ENCODE peak calls at places on chromosomes 11 and 22, in seven cellular contexts. One of them, this sample, is unnamed.
A peak's percentile ranks its signal among the peaks of the same experiment; 100 is the strongest.

GRCh38 chr22:37823134-37823985 is at the start of gene GALR3:
- DNase-seq in tibial artery: no peak
- DNase-seq in A549: no peak
- DNase-seq in heart left ventricle: no peak
- DNase-seq in SJCRH30: no peak
- DNase-seq in OCI-LY7: no peak
- DNase-seq in osteoblast: peak; percentile 60
- DNase-seq in this sample: no peak

GRCh38 chr11:131185915-131186314 is 184.5 kb upstream of the NTM start:
- DNase-seq in tibial artery: no peak
- DNase-seq in A549: no peak
- DNase-seq in heart left ventricle: no peak
- DNase-seq in SJCRH30: no peak
- DNase-seq in OCI-LY7: no peak
- DNase-seq in osteoblast: no peak
- DNase-seq in this sample: no peak

GRCh38 chr11:68658661-68659060 is 25.7 kb upstream of the GAL start:
- DNase-seq in tibial artery: no peak
- DNase-seq in A549: no peak
- DNase-seq in heart left ventricle: no peak
- DNase-seq in SJCRH30: no peak
- DNase-seq in OCI-LY7: no peak
- DNase-seq in osteoblast: peak; percentile 88
- DNase-seq in this sample: no peak

GRCh38 chr11:82732734-82733443 is 775 bp downstream of the FAM181B start:
- DNase-seq in tibial artery: no peak
- DNase-seq in A549: no peak
- DNase-seq in heart left ventricle: no peak
- DNase-seq in SJCRH30: no peak
- DNase-seq in OCI-LY7: no peak
- DNase-seq in osteoblast: peak; percentile 72
- DNase-seq in this sample: peak; percentile 25

GRCh38 chr22:35219012-35219411 is 38.3 kb upstream of the HMGXB4 start:
- DNase-seq in tibial artery: no peak
- DNase-seq in A549: peak; percentile 7
- DNase-seq in heart left ventricle: no peak
- DNase-seq in SJCRH30: no peak
- DNase-seq in OCI-LY7: no peak
- DNase-seq in osteoblast: peak; percentile 78
- DNase-seq in this sample: no peak

GRCh38 chr22:23604939-23605712 is 25.0 kb upstream of the IGLL1 start:
- DNase-seq in tibial artery: no peak
- DNase-seq in A549: no peak
- DNase-seq in heart left ventricle: no peak
- DNase-seq in SJCRH30: no peak
- DNase-seq in OCI-LY7: no peak
- DNase-seq in osteoblast: no peak
- DNase-seq in this sample: no peak

GRCh38 chr11:69671734-69672465 is 3.3 kb downstream of the LTO1 start:
- DNase-seq in tibial artery: no peak
- DNase-seq in A549: no peak
- DNase-seq in heart left ventricle: no peak
- DNase-seq in SJCRH30: no peak
- DNase-seq in OCI-LY7: no peak
- DNase-seq in osteoblast: peak; percentile 51
- DNase-seq in this sample: no peak

GRCh38 chr11:129230006-129230405 is 37.9 kb upstream of the ARHGAP32 start:
- DNase-seq in tibial artery: no peak
- DNase-seq in A549: no peak
- DNase-seq in heart left ventricle: no peak
- DNase-seq in SJCRH30: no peak
- DNase-seq in OCI-LY7: no peak
- DNase-seq in osteoblast: no peak
- DNase-seq in this sample: no peak

GRCh38 chr11:7555067-7555699 is 41.4 kb downstream of the PPFIBP2 start:
- DNase-seq in tibial artery: no peak
- DNase-seq in A549: no peak
- DNase-seq in heart left ventricle: peak; percentile 60
- DNase-seq in SJCRH30: no peak
- DNase-seq in OCI-LY7: no peak
- DNase-seq in osteoblast: no peak
- DNase-seq in this sample: no peak

GRCh38 chr11:116217441-116217840 is 555.3 kb downstream of the BUD13 start:
- DNase-seq in tibial artery: no peak
- DNase-seq in A549: no peak
- DNase-seq in heart left ventricle: no peak
- DNase-seq in SJCRH30: peak; percentile 56
- DNase-seq in OCI-LY7: no peak
- DNase-seq in osteoblast: no peak
- DNase-seq in this sample: no peak

GRCh38 chr11:95229199-95230053 is 1.6 kb downstream of the SESN3 start:
- DNase-seq in tibial artery: no peak
- DNase-seq in A549: no peak
- DNase-seq in heart left ventricle: no peak
- DNase-seq in SJCRH30: no peak
- DNase-seq in OCI-LY7: no peak
- DNase-seq in osteoblast: peak; percentile 18
- DNase-seq in this sample: peak; percentile 15

GRCh38 chr11:111820059-111820375 is 51.4 kb downstream of the ALG9 start:
- DNase-seq in tibial artery: no peak
- DNase-seq in A549: no peak
- DNase-seq in heart left ventricle: no peak
- DNase-seq in SJCRH30: no peak
- DNase-seq in OCI-LY7: no peak
- DNase-seq in osteoblast: peak; percentile 21
- DNase-seq in this sample: no peak

GRCh38 chr11:17153759-17154158 is 54.0 kb downstream of the PIK3C2A start:
- DNase-seq in tibial artery: no peak
- DNase-seq in A549: no peak
- DNase-seq in heart left ventricle: no peak
- DNase-seq in SJCRH30: no peak
- DNase-seq in OCI-LY7: no peak
- DNase-seq in osteoblast: no peak
- DNase-seq in this sample: no peak

GRCh38 chr11:3853935-3854659 is 1.4 kb upstream of the STIM1 start:
- DNase-seq in tibial artery: peak; percentile 45
- DNase-seq in A549: no peak
- DNase-seq in heart left ventricle: no peak
- DNase-seq in SJCRH30: peak; percentile 28
- DNase-seq in OCI-LY7: peak; percentile 93
- DNase-seq in osteoblast: no peak
- DNase-seq in this sample: peak; percentile 40

GRCh38 chr11:66868726-66869291 is 11.9 kb downstream of the LRFN4 start:
- DNase-seq in tibial artery: no peak
- DNase-seq in A549: peak; percentile 89
- DNase-seq in heart left ventricle: no peak
- DNase-seq in SJCRH30: no peak
- DNase-seq in OCI-LY7: peak; percentile 92
- DNase-seq in osteoblast: peak; percentile 89
- DNase-seq in this sample: peak; percentile 94

GRCh38 chr11:64358536-64358906 is 441 bp upstream of the RPS6KA4 start:
- DNase-seq in tibial artery: no peak
- DNase-seq in A549: no peak
- DNase-seq in heart left ventricle: no peak
- DNase-seq in SJCRH30: no peak
- DNase-seq in OCI-LY7: no peak
- DNase-seq in osteoblast: no peak
- DNase-seq in this sample: no peak

GRCh38 chr22:40101417-40102101 is 76.2 kb upstream of the TNRC6B start:
- DNase-seq in tibial artery: no peak
- DNase-seq in A549: no peak
- DNase-seq in heart left ventricle: no peak
- DNase-seq in SJCRH30: no peak
- DNase-seq in OCI-LY7: no peak
- DNase-seq in osteoblast: no peak
- DNase-seq in this sample: no peak

GRCh38 chr11:56045538-56045937 is 18.1 kb downstream of the OR5AS1 start:
- DNase-seq in tibial artery: no peak
- DNase-seq in A549: no peak
- DNase-seq in heart left ventricle: no peak
- DNase-seq in SJCRH30: no peak
- DNase-seq in OCI-LY7: no peak
- DNase-seq in osteoblast: no peak
- DNase-seq in this sample: no peak

GRCh38 chr11:126712017-126712625 is 288.4 kb downstream of the KIRREL3 start:
- DNase-seq in tibial artery: no peak
- DNase-seq in A549: no peak
- DNase-seq in heart left ventricle: no peak
- DNase-seq in SJCRH30: no peak
- DNase-seq in OCI-LY7: no peak
- DNase-seq in osteoblast: no peak
- DNase-seq in this sample: no peak

GRCh38 chr11:41431784-41432183 is 27.7 kb downstream of the LRRC4C start:
- DNase-seq in tibial artery: no peak
- DNase-seq in A549: no peak
- DNase-seq in heart left ventricle: no peak
- DNase-seq in SJCRH30: peak; percentile 21
- DNase-seq in OCI-LY7: peak; percentile 29
- DNase-seq in osteoblast: no peak
- DNase-seq in this sample: peak; percentile 6

GRCh38 chr11:75454987-75455386 is 22.0 kb upstream of the KLHL35 start:
- DNase-seq in tibial artery: no peak
- DNase-seq in A549: no peak
- DNase-seq in heart left ventricle: no peak
- DNase-seq in SJCRH30: no peak
- DNase-seq in OCI-LY7: no peak
- DNase-seq in osteoblast: no peak
- DNase-seq in this sample: no peak

GRCh38 chr11:45839204-45839603 is 8.1 kb upstream of the CRY2 start:
- DNase-seq in tibial artery: no peak
- DNase-seq in A549: no peak
- DNase-seq in heart left ventricle: no peak
- DNase-seq in SJCRH30: no peak
- DNase-seq in OCI-LY7: no peak
- DNase-seq in osteoblast: no peak
- DNase-seq in this sample: no peak

GRCh38 chr11:122089111-122089510 is 26.9 kb downstream of the BLID start:
- DNase-seq in tibial artery: no peak
- DNase-seq in A549: no peak
- DNase-seq in heart left ventricle: no peak
- DNase-seq in SJCRH30: no peak
- DNase-seq in OCI-LY7: no peak
- DNase-seq in osteoblast: no peak
- DNase-seq in this sample: no peak

GRCh38 chr11:1345752-1346513 is 36.5 kb upstream of the TOLLIP start:
- DNase-seq in tibial artery: no peak
- DNase-seq in A549: no peak
- DNase-seq in heart left ventricle: no peak
- DNase-seq in SJCRH30: no peak
- DNase-seq in OCI-LY7: no peak
- DNase-seq in osteoblast: no peak
- DNase-seq in this sample: no peak

GRCh38 chr11:16358726-16359125 is 2.4 kb upstream of the SOX6 start:
- DNase-seq in tibial artery: no peak
- DNase-seq in A549: no peak
- DNase-seq in heart left ventricle: no peak
- DNase-seq in SJCRH30: no peak
- DNase-seq in OCI-LY7: no peak
- DNase-seq in osteoblast: no peak
- DNase-seq in this sample: no peak

GRCh38 chr22:20243545-20244249 is 24.4 kb downstream of the RTN4R start:
- DNase-seq in tibial artery: no peak
- DNase-seq in A549: peak; percentile 13
- DNase-seq in heart left ventricle: peak; percentile 85
- DNase-seq in SJCRH30: peak; percentile 59
- DNase-seq in OCI-LY7: peak; percentile 44
- DNase-seq in osteoblast: peak; percentile 99
- DNase-seq in this sample: peak; percentile 82

GRCh38 chr11:79466411-79466810 is 25.6 kb upstream of the TENM4 start:
- DNase-seq in tibial artery: no peak
- DNase-seq in A549: no peak
- DNase-seq in heart left ventricle: no peak
- DNase-seq in SJCRH30: no peak
- DNase-seq in OCI-LY7: no peak
- DNase-seq in osteoblast: peak; percentile 78
- DNase-seq in this sample: no peak

GRCh38 chr11:119907934-119908760 is 179.1 kb upstream of the NECTIN1 start:
- DNase-seq in tibial artery: no peak
- DNase-seq in A549: no peak
- DNase-seq in heart left ventricle: no peak
- DNase-seq in SJCRH30: no peak
- DNase-seq in OCI-LY7: no peak
- DNase-seq in osteoblast: no peak
- DNase-seq in this sample: peak; percentile 93
- H3K4me3 ChIP-seq in tibial artery: no peak overlapping the region
- H3K4me3 ChIP-seq in A549: no peak overlapping the region
- H3K4me3 ChIP-seq in heart left ventricle: no peak overlapping the region
- H3K4me3 ChIP-seq in SJCRH30: no peak overlapping the region
- H3K4me3 ChIP-seq in OCI-LY7: no peak overlapping the region
- H3K4me3 ChIP-seq in osteoblast: no peak overlapping the region
- H3K4me3 ChIP-seq in this sample: peak overlapping the region; percentile 11

GRCh38 chr22:29003975-29004646 is 57.5 kb downstream of the C22orf31 start:
- DNase-seq in tibial artery: no peak
- DNase-seq in A549: no peak
- DNase-seq in heart left ventricle: no peak
- DNase-seq in SJCRH30: no peak
- DNase-seq in OCI-LY7: no peak
- DNase-seq in osteoblast: no peak
- DNase-seq in this sample: peak; percentile 26
- H3K27ac ChIP-seq in tibial artery: no peak overlapping the region
- H3K27ac ChIP-seq in A549: peak overlapping the region; percentile 48
- H3K27ac ChIP-seq in heart left ventricle: peak overlapping the region; percentile 60
- H3K27ac ChIP-seq in SJCRH30: no peak overlapping the region
- H3K27ac ChIP-seq in OCI-LY7: no peak overlapping the region
- H3K27ac ChIP-seq in osteoblast: no peak overlapping the region
- H3K27ac ChIP-seq in this sample: peak overlapping the region; percentile 79

GRCh38 chr11:2380396-2380795 is 3.3 kb downstream of the CD81 start:
- DNase-seq in tibial artery: no peak
- DNase-seq in A549: no peak
- DNase-seq in heart left ventricle: no peak
- DNase-seq in SJCRH30: no peak
- DNase-seq in OCI-LY7: no peak
- DNase-seq in osteoblast: no peak
- DNase-seq in this sample: no peak
- H3K4me3 ChIP-seq in tibial artery: peak overlapping the region; percentile 99
- H3K4me3 ChIP-seq in A549: no peak overlapping the region
- H3K4me3 ChIP-seq in heart left ventricle: no peak overlapping the region
- H3K4me3 ChIP-seq in SJCRH30: no peak overlapping the region
- H3K4me3 ChIP-seq in OCI-LY7: peak overlapping the region; percentile 99
- H3K4me3 ChIP-seq in osteoblast: peak overlapping the region; percentile 40
- H3K4me3 ChIP-seq in this sample: no peak overlapping the region

GRCh38 chr11:35218956-35219355 is 80.0 kb downstream of the CD44 start:
- DNase-seq in tibial artery: no peak
- DNase-seq in A549: no peak
- DNase-seq in heart left ventricle: no peak
- DNase-seq in SJCRH30: no peak
- DNase-seq in OCI-LY7: no peak
- DNase-seq in osteoblast: peak; percentile 59
- DNase-seq in this sample: no peak
- H3K27ac ChIP-seq in tibial artery: no peak overlapping the region
- H3K27ac ChIP-seq in A549: no peak overlapping the region
- H3K27ac ChIP-seq in heart left ventricle: no peak overlapping the region
- H3K27ac ChIP-seq in SJCRH30: no peak overlapping the region
- H3K27ac ChIP-seq in OCI-LY7: no peak overlapping the region
- H3K27ac ChIP-seq in osteoblast: peak overlapping the region; percentile 46
- H3K27ac ChIP-seq in this sample: no peak overlapping the region